ENCODE peak calls at places on chromosome 18, in six cellular contexts. D, I, S, O, B and N are unnamed samples.

GRCh38 chr18:26655010-26655613 is 106.8 kb upstream of the KCTD1 start:
- DNase-seq in D (no peak), I (no peak), S (no peak), O (no peak), B (no peak), N (no peak)

GRCh38 chr18:23972416-23972815 is 42.1 kb upstream of the TTC39C start:
- DNase-seq in D (no peak), I (no peak), S (no peak), O (peak), B (no peak), N (no peak)

GRCh38 chr18:60070631-60071030 is 170.8 kb downstream of the PMAIP1 start:
- DNase-seq in D (no peak), I (no peak), S (no peak), O (no peak), B (no peak), N (no peak)

GRCh38 chr18:30992231-30992630 is 50.3 kb downstream of the DSC3 start:
- DNase-seq in D (no peak), I (no peak), S (no peak), O (no peak), B (no peak), N (no peak)

GRCh38 chr18:42201137-42201536 is 246.1 kb downstream of the PIK3C3 start:
- DNase-seq in D (no peak), I (no peak), S (no peak), O (no peak), B (no peak), N (no peak)

GRCh38 chr18:9870431-9871023 is 15.2 kb upstream of the TXNDC2 start:
- DNase-seq in D (no peak), I (no peak), S (peak), O (no peak), B (no peak), N (no peak)

GRCh38 chr18:7856733-7857132 is 289.6 kb downstream of the PTPRM start:
- DNase-seq in D (peak), I (no peak), S (no peak), O (no peak), B (no peak), N (no peak)

GRCh38 chr18:8212893-8213805 is 396.1 kb upstream of the RAB12 start:
- DNase-seq in D (no peak), I (no peak), S (no peak), O (no peak), B (no peak), N (no peak)

GRCh38 chr18:33757037-33757436 is 179.0 kb downstream of the ASXL3 start:
- DNase-seq in D (no peak), I (no peak), S (no peak), O (no peak), B (no peak), N (no peak)

GRCh38 chr18:76709659-76710645 is 112.4 kb upstream of the ZNF236 start:
- DNase-seq in D (peak), I (peak), S (peak), O (peak), B (peak), N (peak)

GRCh38 chr18:79590191-79591039 is 89.2 kb upstream of the CTDP1 start:
- DNase-seq in D (no peak), I (no peak), S (no peak), O (no peak), B (no peak), N (no peak)

GRCh38 chr18:63078471-63078870 is 241.1 kb downstream of the BCL2 start:
- DNase-seq in D (no peak), I (no peak), S (no peak), O (peak), B (no peak), N (no peak)

GRCh38 chr18:63073481-63073880 is 246.1 kb downstream of the BCL2 start:
- DNase-seq in D (peak), I (peak), S (no peak), O (no peak), B (no peak), N (peak)

GRCh38 chr18:63070750-63071502 is 248.6 kb downstream of the BCL2 start:
- DNase-seq in D (peak), I (no peak), S (no peak), O (no peak), B (no peak), N (no peak)

GRCh38 chr18:63071566-63072175 is 247.9 kb downstream of the BCL2 start:
- DNase-seq in D (no peak), I (no peak), S (no peak), O (no peak), B (no peak), N (no peak)

DNA sequence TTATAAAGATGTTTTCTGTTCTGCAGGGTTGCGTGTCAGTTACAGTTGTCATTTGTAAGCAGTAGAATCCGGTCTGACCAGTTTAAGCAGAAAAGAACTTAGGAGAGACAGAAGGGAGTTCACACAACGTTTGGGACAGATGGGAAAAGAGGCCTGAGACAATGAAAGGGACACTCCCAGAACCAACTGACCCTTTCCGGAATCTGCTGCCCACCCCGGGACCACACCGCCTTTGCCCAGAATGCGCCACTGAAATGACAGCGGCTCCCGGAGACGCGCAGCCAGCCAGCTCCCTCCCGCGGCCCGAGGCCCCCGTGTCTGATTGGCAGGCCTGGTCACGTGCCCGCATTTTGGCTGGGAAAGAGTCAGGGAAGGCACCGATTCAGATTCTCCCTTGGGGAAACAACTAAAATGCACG is 244.6 kb downstream of the BCL2 start:
- DNase-seq in D (peak), I (peak), S (peak), O (no peak), B (peak), N (no peak)
- TF ChIP-seq POLR2A in D (no peak), I (peak), S (no peak), O (peak), B (peak), N (no peak)

GRCh38 chr18:67468038-67468437 is 48.5 kb downstream of the DSEL start:
- DNase-seq in D (no peak), I (no peak), S (no peak), O (no peak), B (no peak), N (no peak)

GRCh38 chr18:67467188-67467587 is 49.3 kb downstream of the DSEL start:
- DNase-seq in D (no peak), I (no peak), S (no peak), O (no peak), B (no peak), N (no peak)

GRCh38 chr18:67464499-67464898 is 52.0 kb downstream of the DSEL start:
- DNase-seq in D (no peak), I (no peak), S (no peak), O (no peak), B (no peak), N (no peak)

GRCh38 chr18:67463829-67464228 is 52.7 kb downstream of the DSEL start:
- DNase-seq in D (no peak), I (no peak), S (no peak), O (no peak), B (peak), N (no peak)
- TF ChIP-seq TAF1 in D (no peak), I (no peak), S (no peak), O (no peak), B (no peak), N (no peak)

GRCh38 chr18:6207119-6207518 is 207.6 kb downstream of the L3MBTL4 start:
- DNase-seq in D (no peak), I (no peak), S (no peak), O (no peak), B (no peak), N (no peak)
- TF ChIP-seq POLR2AphosphoS5 in D (no peak), I (no peak), S (no peak), O (no peak), B (no peak), N (no peak)

DNA sequence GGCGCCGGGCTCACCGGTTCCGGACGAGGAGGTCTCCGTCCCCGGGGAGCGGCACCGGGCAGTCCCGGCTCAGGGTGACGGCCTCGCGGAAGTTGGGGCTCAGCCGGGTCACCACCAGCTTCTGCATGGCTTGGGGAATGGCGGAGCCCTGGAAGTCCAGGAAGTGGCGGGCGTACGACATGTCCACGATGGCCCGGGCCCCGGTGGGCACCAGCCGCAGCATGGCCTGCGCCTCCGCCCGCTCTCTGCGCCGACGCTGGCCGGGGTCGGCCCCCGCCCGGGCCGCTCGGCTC is 157 bp downstream of the PTGR3 start:
- DNase-seq in D (no peak), I (no peak), S (no peak), O (no peak), B (peak), N (no peak)
- TF ChIP-seq POLR2A in D (no peak), I (peak), S (peak), O (peak), B (no peak), N (peak)